ENCODE peak calls at places on chromosomes 4 and X, in seven cellular contexts. F is colonic mucosa, P is GM20000, M is breast epithelium, H is thoracic aorta, I is adrenal gland, T is psoas muscle. X is an unnamed sample.
A peak's percentile ranks its signal among the peaks of the same experiment; 100 is the strongest.

GRCh38 chr4:127686656-127687055 is 43.5 kb upstream of the SLC25A31 start:
- DNase-seq in F (no peak), P (no peak), M (no peak), H (no peak), I (no peak), T (no peak), X (no peak)

GRCh38 chr4:26130173-26130572 is 190.6 kb upstream of the RBPJ start:
- DNase-seq in F (no peak), P (peak; percentile 62), M (no peak), H (no peak), I (no peak), T (no peak), X (no peak)

GRCh38 chr4:5912614-5913019 is 19.7 kb upstream of the CRMP1 start:
- DNase-seq in F (no peak), P (no peak), M (no peak), H (no peak), I (no peak), T (no peak), X (no peak)

GRCh38 chrX:15404712-15405111 is 20.5 kb upstream of the VEGFD start:
- DNase-seq in F (peak; percentile 20), P (no peak), M (no peak), H (no peak), I (peak; percentile 38), T (peak; percentile 59), X (no peak)

GRCh38 chr4:185512516-185512915 is 22.8 kb downstream of the PDLIM3 start:
- DNase-seq in F (no peak), P (no peak), M (no peak), H (no peak), I (no peak), T (no peak), X (no peak)

GRCh38 chrX:115571712-115572111 is 10.7 kb downstream of the PLS3 start:
- DNase-seq in F (no peak), P (no peak), M (no peak), H (no peak), I (no peak), T (no peak), X (no peak)

GRCh38 chrX:47189906-47190305 is 3.7 kb upstream of the UBA1 start:
- DNase-seq in F (no peak), P (no peak), M (no peak), H (no peak), I (no peak), T (peak; percentile 42), X (no peak)

GRCh38 chr4:7341486-7342222 is 93.1 kb downstream of the PSAPL1 start:
- DNase-seq in F (no peak), P (no peak), M (no peak), H (no peak), I (no peak), T (peak; percentile 4), X (no peak)

GRCh38 chr4:171759274-171759673 is 53.9 kb upstream of the GALNTL6 start:
- DNase-seq in F (no peak), P (no peak), M (no peak), H (no peak), I (no peak), T (no peak), X (no peak)

GRCh38 chr4:98203406-98204235 is 57.6 kb upstream of the RAP1GDS1 start:
- DNase-seq in F (no peak), P (peak; percentile 57), M (no peak), H (no peak), I (no peak), T (no peak), X (no peak)

GRCh38 chr4:113788888-113789287 is 27.4 kb upstream of the CAMK2D start:
- DNase-seq in F (no peak), P (peak; percentile 25), M (no peak), H (no peak), I (no peak), T (no peak), X (no peak)

GRCh38 chr4:159677521-159677920 is 574.6 kb downstream of the RAPGEF2 start:
- DNase-seq in F (no peak), P (no peak), M (no peak), H (no peak), I (no peak), T (no peak), X (no peak)

GRCh38 chrX:3346436-3347329 is at the start of gene MXRA5:
- DNase-seq in F (no peak), P (no peak), M (no peak), H (no peak), I (peak; percentile 24), T (no peak), X (no peak)

GRCh38 chr4:154414796-154415195 is 76.8 kb downstream of the DCHS2 start:
- DNase-seq in F (no peak), P (no peak), M (no peak), H (no peak), I (no peak), T (no peak), X (no peak)
- TF ChIP-seq CTCF in F (no peak), P (no peak), M (no peak), H (no peak), I (no peak), T (no peak), X (no peak)

DNA sequence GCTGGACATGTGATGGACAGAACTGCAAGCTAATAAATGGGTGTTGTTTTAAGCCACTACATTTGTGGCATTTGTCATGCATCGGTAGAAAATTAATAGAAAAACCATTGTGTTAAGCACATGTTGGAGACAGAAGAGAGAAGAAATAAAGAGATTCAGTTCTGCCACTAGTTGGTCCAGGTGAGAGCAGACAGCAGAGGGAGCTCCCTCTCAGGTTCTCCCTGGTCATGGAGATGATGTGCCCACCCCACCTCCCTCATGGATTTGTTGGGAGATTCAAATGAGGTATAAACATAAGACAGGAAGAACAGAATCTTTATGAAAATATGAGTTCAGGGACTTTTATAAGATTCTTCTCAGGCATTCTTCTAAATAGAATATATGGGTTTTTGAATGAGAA is 36.8 kb upstream of the OCIAD2 start:
- DNase-seq in F (no peak), P (no peak), M (no peak), H (no peak), I (no peak), T (no peak), X (no peak)
- TF ChIP-seq CTCF in F (no peak), P (peak; percentile 10), M (no peak), H (no peak), I (no peak), T (no peak), X (no peak)

DNA sequence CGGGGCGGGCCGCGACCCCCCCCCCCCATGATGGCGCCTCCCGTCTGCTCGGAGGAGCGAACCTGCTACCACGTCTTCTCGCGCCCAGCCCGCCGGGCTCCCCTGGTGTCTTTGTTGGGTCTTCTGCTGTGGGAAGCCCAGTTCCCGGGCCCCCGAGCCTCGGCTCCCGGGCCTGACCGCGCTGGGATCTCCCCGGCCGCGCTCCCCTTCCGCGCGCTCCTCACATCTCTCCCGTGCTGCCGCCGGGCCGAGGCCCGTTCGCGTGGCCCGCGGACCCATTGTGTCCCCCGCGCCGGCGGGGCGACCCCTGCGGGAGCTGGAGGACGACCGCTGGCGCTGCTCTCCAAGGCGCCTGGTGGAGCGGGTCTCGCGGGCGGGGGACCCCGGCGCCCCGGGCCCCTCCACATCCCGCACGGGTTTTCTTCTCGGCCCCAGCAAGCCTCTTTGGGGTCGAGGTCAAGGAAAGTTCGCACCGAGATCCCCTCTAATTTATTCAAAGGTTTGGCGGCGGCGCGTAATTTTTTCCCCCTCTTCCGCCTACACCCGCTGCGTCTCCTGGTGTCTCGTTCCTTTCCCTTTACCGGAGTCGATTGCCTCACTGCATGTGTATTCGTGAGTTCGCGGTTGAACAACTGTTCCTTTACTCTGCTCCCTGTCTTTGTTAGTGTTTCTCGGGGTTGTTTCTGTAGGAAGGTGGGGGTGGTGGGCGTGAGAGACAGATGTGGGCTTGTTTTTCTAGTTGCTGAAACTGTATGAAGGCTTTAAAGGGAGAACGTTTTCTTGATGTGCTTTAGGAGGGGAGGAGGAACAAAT is 762 bp downstream of the SMAD1 start:
- DNase-seq in F (peak; percentile 68), P (peak; percentile 73), M (peak; percentile 57), H (no peak), I (peak; percentile 45), T (peak; percentile 73), X (no peak)
- TF ChIP-seq CTCF in F (no peak), P (no peak), M (no peak), H (no peak), I (no peak), T (no peak), X (no peak)

DNA sequence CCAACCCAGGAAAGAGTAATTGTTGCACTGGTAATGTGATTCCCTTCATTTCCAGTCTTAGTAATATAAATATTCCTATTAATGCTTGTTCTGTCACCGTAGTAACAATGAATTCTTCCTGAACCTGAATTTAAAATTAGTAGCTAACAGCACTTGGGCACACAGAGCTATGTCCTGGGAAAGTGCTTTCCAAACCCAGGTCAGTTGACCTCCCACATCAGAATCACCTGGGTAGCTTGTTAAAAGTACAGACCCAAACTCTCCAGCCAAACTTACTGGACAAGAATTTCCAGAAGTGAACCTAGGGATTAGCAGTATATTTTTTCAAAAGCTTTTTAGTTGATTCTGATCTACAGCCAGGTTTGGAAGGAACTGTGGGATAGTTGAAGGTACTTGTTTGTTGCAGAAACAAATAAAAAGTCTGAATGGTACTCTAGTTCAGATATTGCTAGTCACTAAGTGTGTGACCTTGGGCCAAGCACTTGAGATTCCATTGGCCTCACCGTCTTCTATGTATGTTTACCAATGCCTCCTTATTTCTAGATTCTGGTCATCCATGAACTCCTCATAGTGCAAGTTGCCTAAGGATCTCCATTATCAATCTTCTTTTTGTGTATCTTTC is 192.9 kb upstream of the CNKSR2 start:
- DNase-seq in F (no peak), P (no peak), M (no peak), H (no peak), I (no peak), T (no peak), X (no peak)
- TF ChIP-seq CTCF in F (no peak), P (no peak), M (no peak), H (no peak), I (no peak), T (no peak), X (no peak)

DNA sequence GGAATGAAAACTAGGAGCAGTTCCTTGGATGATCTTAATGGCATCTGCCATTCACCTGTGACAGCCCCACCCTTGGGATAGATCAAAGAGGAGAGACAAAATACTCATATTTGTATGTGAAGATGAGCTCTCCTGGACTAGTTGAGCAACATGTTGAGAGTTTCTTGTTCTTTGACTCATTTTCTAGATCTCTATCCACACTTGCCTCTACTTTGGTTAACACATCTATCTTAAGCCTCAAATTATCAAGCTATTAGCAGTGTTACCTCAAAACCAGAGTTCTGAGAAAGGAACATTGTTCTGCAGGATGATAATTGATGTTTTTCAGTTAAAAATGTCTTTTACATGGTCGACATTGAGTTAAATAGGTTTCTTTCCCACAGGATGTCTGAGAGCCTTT is 94.2 kb upstream of the TEX13D start:
- DNase-seq in F (no peak), P (no peak), M (no peak), H (no peak), I (no peak), T (no peak), X (no peak)
- TF ChIP-seq CTCF in F (no peak), P (no peak), M (no peak), H (no peak), I (no peak), T (no peak), X (no peak)

DNA sequence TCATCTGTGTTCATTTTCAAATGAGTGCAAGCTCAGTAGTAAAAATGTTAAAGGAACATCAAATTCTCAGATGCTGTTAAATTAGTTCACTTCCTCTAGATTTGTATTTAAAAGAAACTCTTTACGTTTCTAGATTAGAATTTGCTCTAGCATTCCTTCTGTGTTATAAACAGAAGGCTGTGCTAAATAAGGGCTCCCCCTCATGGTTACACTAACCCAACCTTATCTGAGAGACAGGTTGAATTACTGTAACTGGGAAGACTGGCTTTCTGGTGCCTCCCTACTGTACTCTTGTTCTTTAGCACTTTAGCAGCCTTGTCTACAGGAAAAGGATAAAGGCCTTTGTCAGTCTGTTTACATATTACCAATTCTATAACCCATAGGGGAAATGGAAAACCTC is 56.8 kb downstream of the RXFP1 start:
- DNase-seq in F (no peak), P (no peak), M (no peak), H (no peak), I (no peak), T (no peak), X (no peak)
- TF ChIP-seq CTCF in F (no peak), P (peak; percentile 9), M (no peak), H (no peak), I (no peak), T (no peak), X (no peak)

X was measured in omental fat pad.